ENCODE peak calls at places on chromosomes 5 and 9, in five cellular contexts. One of them, this sample, is unnamed.

GRCh38 chr5:90528704-90529233 is 615 bp downstream of the LYSMD3 start:
- DNase-seq in HCT116: no peak
- DNase-seq in neural crest cell: no peak
- DNase-seq in astrocyte of the spinal cord: peak
- DNase-seq in psoas muscle: no peak
- DNase-seq in this sample: no peak

GRCh38 chr9:116219686-116220085 is 66.1 kb downstream of the PAPPA start:
- DNase-seq in HCT116: no peak
- DNase-seq in neural crest cell: no peak
- DNase-seq in astrocyte of the spinal cord: no peak
- DNase-seq in psoas muscle: no peak
- DNase-seq in this sample: no peak

GRCh38 chr5:66306105-66306843 is 162.2 kb downstream of the SREK1 start:
- DNase-seq in HCT116: peak
- DNase-seq in neural crest cell: peak
- DNase-seq in astrocyte of the spinal cord: peak
- DNase-seq in psoas muscle: no peak
- DNase-seq in this sample: no peak

GRCh38 chr5:98905857-98906688 is 22.7 kb downstream of the CHD1 start:
- DNase-seq in HCT116: no peak
- DNase-seq in neural crest cell: no peak
- DNase-seq in astrocyte of the spinal cord: peak
- DNase-seq in psoas muscle: no peak
- DNase-seq in this sample: no peak

GRCh38 chr5:89826938-89827337 is 582.6 kb downstream of the CETN3 start:
- DNase-seq in HCT116: no peak
- DNase-seq in neural crest cell: no peak
- DNase-seq in astrocyte of the spinal cord: no peak
- DNase-seq in psoas muscle: no peak
- DNase-seq in this sample: no peak

GRCh38 chr9:113619156-113619861 is 155.8 kb downstream of the RGS3 start:
- DNase-seq in HCT116: no peak
- DNase-seq in neural crest cell: no peak
- DNase-seq in astrocyte of the spinal cord: no peak
- DNase-seq in psoas muscle: no peak
- DNase-seq in this sample: no peak

GRCh38 chr5:534006-534742 is 9.9 kb upstream of the SLC9A3 start:
- DNase-seq in HCT116: no peak
- DNase-seq in neural crest cell: no peak
- DNase-seq in astrocyte of the spinal cord: no peak
- DNase-seq in psoas muscle: no peak
- DNase-seq in this sample: no peak

GRCh38 chr9:97758334-97758916 is 61.3 kb upstream of the XPA start:
- DNase-seq in HCT116: no peak
- DNase-seq in neural crest cell: no peak
- DNase-seq in astrocyte of the spinal cord: no peak
- DNase-seq in psoas muscle: no peak
- DNase-seq in this sample: no peak

GRCh38 chr9:81557957-81558791 is 131.2 kb downstream of the TLE1 start:
- DNase-seq in HCT116: no peak
- DNase-seq in neural crest cell: no peak
- DNase-seq in astrocyte of the spinal cord: peak
- DNase-seq in psoas muscle: no peak
- DNase-seq in this sample: no peak

GRCh38 chr5:137833463-137833862 is 34.2 kb upstream of the MYOT start:
- DNase-seq in HCT116: peak
- DNase-seq in neural crest cell: no peak
- DNase-seq in astrocyte of the spinal cord: peak
- DNase-seq in psoas muscle: no peak
- DNase-seq in this sample: no peak

GRCh38 chr9:37001461-37001860 is 32.6 kb downstream of the PAX5 start:
- DNase-seq in HCT116: no peak
- DNase-seq in neural crest cell: no peak
- DNase-seq in astrocyte of the spinal cord: no peak
- DNase-seq in psoas muscle: no peak
- DNase-seq in this sample: no peak

GRCh38 chr5:79547429-79547822 is 33.5 kb upstream of the HOMER1 start:
- DNase-seq in HCT116: no peak
- DNase-seq in neural crest cell: no peak
- DNase-seq in astrocyte of the spinal cord: no peak
- DNase-seq in psoas muscle: no peak
- DNase-seq in this sample: no peak

GRCh38 chr5:123929055-123929474 is 417.1 kb downstream of the CSNK1G3 start:
- DNase-seq in HCT116: no peak
- DNase-seq in neural crest cell: no peak
- DNase-seq in astrocyte of the spinal cord: no peak
- DNase-seq in psoas muscle: no peak
- DNase-seq in this sample: no peak

GRCh38 chr5:103744159-103744558 is 181.6 kb upstream of the NUDT12 start:
- DNase-seq in HCT116: no peak
- DNase-seq in neural crest cell: no peak
- DNase-seq in astrocyte of the spinal cord: peak
- DNase-seq in psoas muscle: no peak
- DNase-seq in this sample: no peak

GRCh38 chr9:135647897-135648296 is 8.6 kb upstream of the GLT6D1 start:
- DNase-seq in HCT116: no peak
- DNase-seq in neural crest cell: no peak
- DNase-seq in astrocyte of the spinal cord: no peak
- DNase-seq in psoas muscle: no peak
- DNase-seq in this sample: no peak

GRCh38 chr9:124149992-124150391 is 107.8 kb upstream of the NEK6 start:
- DNase-seq in HCT116: no peak
- DNase-seq in neural crest cell: no peak
- DNase-seq in astrocyte of the spinal cord: no peak
- DNase-seq in psoas muscle: no peak
- DNase-seq in this sample: no peak

GRCh38 chr5:74103131-74104023 is 477.4 kb downstream of the ARHGEF28 start:
- DNase-seq in HCT116: no peak
- DNase-seq in neural crest cell: no peak
- DNase-seq in astrocyte of the spinal cord: no peak
- DNase-seq in psoas muscle: no peak
- DNase-seq in this sample: no peak

GRCh38 chr5:32312194-32312681 is 501 bp downstream of the MTMR12 start:
- DNase-seq in HCT116: no peak
- DNase-seq in neural crest cell: peak
- DNase-seq in astrocyte of the spinal cord: peak
- DNase-seq in psoas muscle: peak
- DNase-seq in this sample: peak

GRCh38 chr5:163894645-163895044 is 389.2 kb downstream of the MAT2B start:
- DNase-seq in HCT116: no peak
- DNase-seq in neural crest cell: no peak
- DNase-seq in astrocyte of the spinal cord: peak
- DNase-seq in psoas muscle: no peak
- DNase-seq in this sample: no peak

GRCh38 chr9:70588999-70589398 is 174.5 kb upstream of the KLF9 start:
- DNase-seq in HCT116: no peak
- DNase-seq in neural crest cell: no peak
- DNase-seq in astrocyte of the spinal cord: peak
- DNase-seq in psoas muscle: no peak
- DNase-seq in this sample: no peak

GRCh38 chr5:50836356-50836755 is 169.9 kb downstream of the PARP8 start:
- DNase-seq in HCT116: no peak
- DNase-seq in neural crest cell: no peak
- DNase-seq in astrocyte of the spinal cord: no peak
- DNase-seq in psoas muscle: no peak
- DNase-seq in this sample: no peak

GRCh38 chr9:106421772-106422171 is 441.2 kb upstream of the ZNF462 start:
- DNase-seq in HCT116: no peak
- DNase-seq in neural crest cell: no peak
- DNase-seq in astrocyte of the spinal cord: no peak
- DNase-seq in psoas muscle: no peak
- DNase-seq in this sample: no peak

GRCh38 chr9:6441269-6441668 is 28.3 kb downstream of the UHRF2 start:
- DNase-seq in HCT116: no peak
- DNase-seq in neural crest cell: no peak
- DNase-seq in astrocyte of the spinal cord: no peak
- DNase-seq in psoas muscle: no peak
- DNase-seq in this sample: no peak

GRCh38 chr5:134271059-134271458 is 45.2 kb upstream of the PPP2CA start:
- DNase-seq in HCT116: no peak
- DNase-seq in neural crest cell: no peak
- DNase-seq in astrocyte of the spinal cord: no peak
- DNase-seq in psoas muscle: no peak
- DNase-seq in this sample: no peak

GRCh38 chr9:135501261-135502167 is 1.0 kb downstream of the MRPS2 start:
- DNase-seq in HCT116: no peak
- DNase-seq in neural crest cell: no peak
- DNase-seq in astrocyte of the spinal cord: peak
- DNase-seq in psoas muscle: no peak
- DNase-seq in this sample: no peak

GRCh38 chr5:170159947-170160346 is 54.2 kb downstream of the FOXI1 start:
- DNase-seq in HCT116: no peak
- DNase-seq in neural crest cell: no peak
- DNase-seq in astrocyte of the spinal cord: no peak
- DNase-seq in psoas muscle: no peak
- DNase-seq in this sample: no peak
- TF ChIP-seq CTCF in HCT116: no peak
- TF ChIP-seq CTCF in neural crest cell: no peak
- TF ChIP-seq CTCF in astrocyte of the spinal cord: no peak
- TF ChIP-seq CTCF in psoas muscle: no peak
- TF ChIP-seq CTCF in this sample: no peak

DNA sequence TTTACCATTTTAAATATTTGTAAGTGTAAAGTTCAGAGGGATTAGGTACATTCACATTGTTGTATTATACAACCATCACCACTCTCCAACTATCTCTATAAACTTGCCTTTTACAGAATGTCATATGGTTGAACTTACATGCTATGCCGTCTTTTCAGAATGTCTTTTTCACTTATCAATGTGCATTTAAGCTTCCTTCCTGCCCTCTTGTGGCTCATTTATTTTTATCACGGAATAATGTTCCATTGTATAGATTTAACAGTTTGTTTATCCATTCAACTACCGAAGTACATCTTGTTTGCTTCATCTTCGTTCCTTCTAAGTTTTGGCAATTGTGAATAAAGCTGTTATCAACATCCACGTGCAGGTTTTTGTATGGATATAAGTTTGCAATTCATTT is 133.3 kb upstream of the C6 start:
- DNase-seq in HCT116: peak
- DNase-seq in neural crest cell: no peak
- DNase-seq in astrocyte of the spinal cord: peak
- DNase-seq in psoas muscle: no peak
- DNase-seq in this sample: no peak
- TF ChIP-seq CTCF in HCT116: peak
- TF ChIP-seq CTCF in neural crest cell: no peak
- TF ChIP-seq CTCF in astrocyte of the spinal cord: peak
- TF ChIP-seq CTCF in psoas muscle: no peak
- TF ChIP-seq CTCF in this sample: no peak

DNA sequence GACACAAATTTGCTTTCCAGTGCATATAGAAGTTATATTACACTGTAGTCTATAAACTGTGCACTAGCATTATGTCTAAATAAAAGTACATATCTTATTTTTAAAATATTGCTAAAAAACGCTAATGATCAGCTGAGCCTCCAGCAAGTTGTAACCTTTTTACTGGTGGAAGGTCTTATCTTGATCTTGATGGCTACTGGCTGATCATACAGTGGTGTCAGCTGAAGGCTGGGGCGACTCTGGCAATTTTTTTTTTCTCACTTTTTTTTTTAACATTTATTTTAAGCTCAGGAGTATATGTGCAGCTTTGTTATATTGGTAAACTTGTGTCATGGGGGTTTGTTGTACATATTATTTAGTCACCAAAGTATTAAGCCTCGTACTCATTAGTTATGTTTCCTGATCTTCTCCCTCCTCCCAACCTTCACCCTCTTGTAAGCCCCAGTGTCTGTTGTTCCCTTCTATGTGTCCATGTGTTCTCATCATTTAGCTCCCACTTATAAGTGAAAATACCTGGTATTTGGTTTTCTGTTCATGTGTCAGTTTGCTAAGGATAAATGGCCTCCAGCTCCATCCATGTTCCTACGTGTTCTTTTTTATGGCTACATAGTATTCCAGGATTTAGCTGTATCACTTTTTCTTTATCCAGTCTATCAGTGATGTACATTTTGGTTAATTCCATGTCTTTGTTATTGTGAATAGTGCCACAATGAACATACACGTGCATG is 38.6 kb upstream of the IFNE start:
- DNase-seq in HCT116: no peak
- DNase-seq in neural crest cell: no peak
- DNase-seq in astrocyte of the spinal cord: no peak
- DNase-seq in psoas muscle: no peak
- DNase-seq in this sample: no peak
- TF ChIP-seq CTCF in HCT116: no peak
- TF ChIP-seq CTCF in neural crest cell: no peak
- TF ChIP-seq CTCF in astrocyte of the spinal cord: no peak
- TF ChIP-seq CTCF in psoas muscle: no peak
- TF ChIP-seq CTCF in this sample: no peak

DNA sequence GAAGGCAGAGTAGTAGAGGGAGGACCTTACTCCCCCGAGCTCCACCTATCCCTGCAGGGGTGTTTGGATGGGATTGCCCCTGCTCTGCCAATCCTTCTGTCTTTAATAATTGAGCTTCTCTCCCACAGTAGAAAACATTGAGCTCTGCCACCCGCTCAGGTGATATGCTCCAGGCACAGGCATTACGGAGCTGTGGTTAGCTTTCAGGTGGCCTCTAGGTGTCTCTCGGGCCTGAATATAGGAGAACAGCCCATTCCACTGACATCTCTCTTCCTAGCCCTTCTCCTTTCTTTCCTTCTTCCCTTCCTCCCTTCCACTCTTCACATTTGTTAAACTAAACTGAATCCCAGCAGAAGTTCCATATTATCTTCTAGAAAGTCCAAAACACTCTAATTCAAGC is 203.4 kb downstream of the SYK start:
- DNase-seq in HCT116: no peak
- DNase-seq in neural crest cell: no peak
- DNase-seq in astrocyte of the spinal cord: no peak
- DNase-seq in psoas muscle: no peak
- DNase-seq in this sample: no peak
- TF ChIP-seq CTCF in HCT116: peak
- TF ChIP-seq CTCF in neural crest cell: no peak
- TF ChIP-seq CTCF in astrocyte of the spinal cord: no peak
- TF ChIP-seq CTCF in psoas muscle: no peak
- TF ChIP-seq CTCF in this sample: no peak

DNA sequence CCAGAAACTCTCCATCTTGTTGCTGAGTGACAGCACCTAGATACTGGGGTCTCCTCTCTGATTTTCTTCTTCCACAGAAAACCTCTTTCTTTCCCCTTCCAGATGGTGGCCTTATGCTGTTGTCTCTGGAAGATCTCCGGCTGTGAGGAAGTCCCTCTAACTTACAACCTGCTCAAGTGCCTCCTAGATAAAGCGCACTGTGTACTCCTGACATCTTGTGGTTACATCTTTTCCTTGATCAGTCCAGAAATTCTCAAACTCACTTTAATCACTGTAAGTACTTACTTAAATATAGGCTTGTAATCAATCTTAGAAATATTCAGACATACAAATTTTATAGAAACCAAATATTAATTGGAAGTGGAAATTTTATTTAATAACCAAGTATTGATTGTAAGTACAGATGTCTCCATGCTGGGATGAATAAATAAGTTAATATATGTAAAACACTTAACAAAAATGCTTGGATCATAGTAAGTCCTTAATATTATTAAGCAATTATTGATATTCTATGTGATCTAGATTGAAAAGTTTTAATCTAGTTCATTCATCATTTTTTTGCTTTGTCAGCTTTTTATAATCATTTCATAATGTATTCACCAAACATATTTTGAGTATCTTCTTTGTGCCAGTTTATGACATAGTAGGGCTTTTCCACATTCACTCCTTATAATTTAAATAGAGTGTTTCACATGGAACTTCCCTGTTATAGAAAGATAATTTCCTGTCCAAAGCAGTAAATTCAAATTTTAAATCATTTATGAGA is 1381.4 kb upstream of the CDH6 start:
- DNase-seq in HCT116: no peak
- DNase-seq in neural crest cell: no peak
- DNase-seq in astrocyte of the spinal cord: no peak
- DNase-seq in psoas muscle: no peak
- DNase-seq in this sample: no peak
- TF ChIP-seq CTCF in HCT116: no peak
- TF ChIP-seq CTCF in neural crest cell: peak
- TF ChIP-seq CTCF in astrocyte of the spinal cord: no peak
- TF ChIP-seq CTCF in psoas muscle: no peak
- TF ChIP-seq CTCF in this sample: no peak